ENCODE peak calls at places on chromosome 3, in ten cellular contexts. One of them, this sample, is unnamed.
A peak's percentile ranks its signal among the peaks of the same experiment; 100 is the strongest.

GRCh38 chr3:104436536-104436935 is 930.2 kb upstream of the ALCAM start:
- DNase-seq in GM13977: no peak
- DNase-seq in BJ: no peak
- DNase-seq in SK-N-SH: no peak
- DNase-seq in bronchial epithelial cell: no peak
- DNase-seq in IMR-90: no peak
- DNase-seq in choroid plexus epithelial cell: no peak
- DNase-seq in coronary artery: no peak
- DNase-seq in cardiac fibroblast: no peak
- DNase-seq in Peyer's patch: no peak
- DNase-seq in this sample: no peak

GRCh38 chr3:146845361-146845760 is 240.2 kb upstream of the PLSCR5 start:
- DNase-seq in GM13977: no peak
- DNase-seq in BJ: no peak
- DNase-seq in SK-N-SH: no peak
- DNase-seq in bronchial epithelial cell: no peak
- DNase-seq in IMR-90: no peak
- DNase-seq in choroid plexus epithelial cell: no peak
- DNase-seq in coronary artery: no peak
- DNase-seq in cardiac fibroblast: no peak
- DNase-seq in Peyer's patch: no peak
- DNase-seq in this sample: no peak

GRCh38 chr3:152380048-152380447 is 111.3 kb downstream of the MBNL1 start:
- DNase-seq in GM13977: no peak
- DNase-seq in BJ: no peak
- DNase-seq in SK-N-SH: no peak
- DNase-seq in bronchial epithelial cell: no peak
- DNase-seq in IMR-90: no peak
- DNase-seq in choroid plexus epithelial cell: no peak
- DNase-seq in coronary artery: no peak
- DNase-seq in cardiac fibroblast: no peak
- DNase-seq in Peyer's patch: no peak
- DNase-seq in this sample: no peak

GRCh38 chr3:195255176-195255500 is 15.8 kb downstream of the XXYLT1 start:
- DNase-seq in GM13977: no peak
- DNase-seq in BJ: no peak
- DNase-seq in SK-N-SH: no peak
- DNase-seq in bronchial epithelial cell: no peak
- DNase-seq in IMR-90: no peak
- DNase-seq in choroid plexus epithelial cell: no peak
- DNase-seq in coronary artery: no peak
- DNase-seq in cardiac fibroblast: no peak
- DNase-seq in Peyer's patch: no peak
- DNase-seq in this sample: no peak

GRCh38 chr3:195446359-195446758 is 3.5 kb upstream of the ACAP2 start:
- DNase-seq in GM13977: no peak
- DNase-seq in BJ: no peak
- DNase-seq in SK-N-SH: no peak
- DNase-seq in bronchial epithelial cell: no peak
- DNase-seq in IMR-90: no peak
- DNase-seq in choroid plexus epithelial cell: no peak
- DNase-seq in coronary artery: no peak
- DNase-seq in cardiac fibroblast: no peak
- DNase-seq in Peyer's patch: no peak
- DNase-seq in this sample: no peak

GRCh38 chr3:128145279-128145678 is 8.0 kb upstream of the EEFSEC start:
- DNase-seq in GM13977: no peak
- DNase-seq in BJ: no peak
- DNase-seq in SK-N-SH: no peak
- DNase-seq in bronchial epithelial cell: no peak
- DNase-seq in IMR-90: no peak
- DNase-seq in choroid plexus epithelial cell: no peak
- DNase-seq in coronary artery: no peak
- DNase-seq in cardiac fibroblast: no peak
- DNase-seq in Peyer's patch: no peak
- DNase-seq in this sample: no peak

GRCh38 chr3:147392083-147392916 is 14.0 kb downstream of the ZIC4 start:
- DNase-seq in GM13977: no peak
- DNase-seq in BJ: peak; percentile 37
- DNase-seq in SK-N-SH: peak; percentile 91
- DNase-seq in bronchial epithelial cell: no peak
- DNase-seq in IMR-90: no peak
- DNase-seq in choroid plexus epithelial cell: peak; percentile 87
- DNase-seq in coronary artery: peak; percentile 70
- DNase-seq in cardiac fibroblast: no peak
- DNase-seq in Peyer's patch: no peak
- DNase-seq in this sample: no peak

GRCh38 chr3:58044656-58045055 is 36.4 kb downstream of the FLNB start:
- DNase-seq in GM13977: no peak
- DNase-seq in BJ: no peak
- DNase-seq in SK-N-SH: no peak
- DNase-seq in bronchial epithelial cell: no peak
- DNase-seq in IMR-90: peak; percentile 36
- DNase-seq in choroid plexus epithelial cell: no peak
- DNase-seq in coronary artery: no peak
- DNase-seq in cardiac fibroblast: peak; percentile 58
- DNase-seq in Peyer's patch: no peak
- DNase-seq in this sample: no peak

GRCh38 chr3:87833039-87833377 is 225.8 kb downstream of the CGGBP1 start:
- DNase-seq in GM13977: no peak
- DNase-seq in BJ: no peak
- DNase-seq in SK-N-SH: no peak
- DNase-seq in bronchial epithelial cell: no peak
- DNase-seq in IMR-90: no peak
- DNase-seq in choroid plexus epithelial cell: peak; percentile 19
- DNase-seq in coronary artery: no peak
- DNase-seq in cardiac fibroblast: peak; percentile 16
- DNase-seq in Peyer's patch: no peak
- DNase-seq in this sample: no peak

GRCh38 chr3:11159421-11159904 is 5.2 kb downstream of the HRH1 start:
- DNase-seq in GM13977: no peak
- DNase-seq in BJ: peak; percentile 78
- DNase-seq in SK-N-SH: no peak
- DNase-seq in bronchial epithelial cell: peak; percentile 62
- DNase-seq in IMR-90: peak; percentile 98
- DNase-seq in choroid plexus epithelial cell: peak; percentile 83
- DNase-seq in coronary artery: no peak
- DNase-seq in cardiac fibroblast: peak; percentile 94
- DNase-seq in Peyer's patch: no peak
- DNase-seq in this sample: no peak

GRCh38 chr3:53775834-53776251 is 70.4 kb downstream of the CHDH start:
- DNase-seq in GM13977: no peak
- DNase-seq in BJ: no peak
- DNase-seq in SK-N-SH: no peak
- DNase-seq in bronchial epithelial cell: peak; percentile 86
- DNase-seq in IMR-90: no peak
- DNase-seq in choroid plexus epithelial cell: no peak
- DNase-seq in coronary artery: no peak
- DNase-seq in cardiac fibroblast: no peak
- DNase-seq in Peyer's patch: no peak
- DNase-seq in this sample: no peak

GRCh38 chr3:42935472-42935871 is 29.5 kb downstream of the ZNF662 start:
- DNase-seq in GM13977: no peak
- DNase-seq in BJ: no peak
- DNase-seq in SK-N-SH: no peak
- DNase-seq in bronchial epithelial cell: no peak
- DNase-seq in IMR-90: no peak
- DNase-seq in choroid plexus epithelial cell: no peak
- DNase-seq in coronary artery: no peak
- DNase-seq in cardiac fibroblast: no peak
- DNase-seq in Peyer's patch: no peak
- DNase-seq in this sample: no peak

GRCh38 chr3:185351371-185351770 is 11.6 kb upstream of the MAP3K13 start:
- DNase-seq in GM13977: no peak
- DNase-seq in BJ: no peak
- DNase-seq in SK-N-SH: no peak
- DNase-seq in bronchial epithelial cell: no peak
- DNase-seq in IMR-90: peak; percentile 49
- DNase-seq in choroid plexus epithelial cell: no peak
- DNase-seq in coronary artery: no peak
- DNase-seq in cardiac fibroblast: peak; percentile 39
- DNase-seq in Peyer's patch: no peak
- DNase-seq in this sample: no peak

GRCh38 chr3:112688819-112689218 is 47.9 kb upstream of the CCDC80 start:
- DNase-seq in GM13977: no peak
- DNase-seq in BJ: no peak
- DNase-seq in SK-N-SH: no peak
- DNase-seq in bronchial epithelial cell: peak; percentile 72
- DNase-seq in IMR-90: no peak
- DNase-seq in choroid plexus epithelial cell: no peak
- DNase-seq in coronary artery: no peak
- DNase-seq in cardiac fibroblast: no peak
- DNase-seq in Peyer's patch: no peak
- DNase-seq in this sample: no peak

GRCh38 chr3:154304116-154304786 is 20.0 kb downstream of the DHX36 start:
- DNase-seq in GM13977: no peak
- DNase-seq in BJ: peak; percentile 6
- DNase-seq in SK-N-SH: no peak
- DNase-seq in bronchial epithelial cell: peak; percentile 65
- DNase-seq in IMR-90: peak; percentile 59
- DNase-seq in choroid plexus epithelial cell: peak; percentile 38
- DNase-seq in coronary artery: no peak
- DNase-seq in cardiac fibroblast: peak; percentile 47
- DNase-seq in Peyer's patch: no peak
- DNase-seq in this sample: no peak

GRCh38 chr3:14988988-14989394 is 41.6 kb downstream of the NR2C2 start:
- DNase-seq in GM13977: peak; percentile 81
- DNase-seq in BJ: no peak
- DNase-seq in SK-N-SH: no peak
- DNase-seq in bronchial epithelial cell: no peak
- DNase-seq in IMR-90: no peak
- DNase-seq in choroid plexus epithelial cell: no peak
- DNase-seq in coronary artery: no peak
- DNase-seq in cardiac fibroblast: no peak
- DNase-seq in Peyer's patch: peak; percentile 28
- DNase-seq in this sample: no peak
- TF ChIP-seq CTCF in GM13977: peak; percentile 36
- TF ChIP-seq CTCF in BJ: no peak
- TF ChIP-seq CTCF in SK-N-SH: no peak
- TF ChIP-seq CTCF in bronchial epithelial cell: no peak
- TF ChIP-seq CTCF in IMR-90: no peak
- TF ChIP-seq CTCF in choroid plexus epithelial cell: no peak
- TF ChIP-seq CTCF in coronary artery: no peak
- TF ChIP-seq CTCF in cardiac fibroblast: no peak
- TF ChIP-seq CTCF in Peyer's patch: no peak
- TF ChIP-seq CTCF in this sample: no peak

DNA sequence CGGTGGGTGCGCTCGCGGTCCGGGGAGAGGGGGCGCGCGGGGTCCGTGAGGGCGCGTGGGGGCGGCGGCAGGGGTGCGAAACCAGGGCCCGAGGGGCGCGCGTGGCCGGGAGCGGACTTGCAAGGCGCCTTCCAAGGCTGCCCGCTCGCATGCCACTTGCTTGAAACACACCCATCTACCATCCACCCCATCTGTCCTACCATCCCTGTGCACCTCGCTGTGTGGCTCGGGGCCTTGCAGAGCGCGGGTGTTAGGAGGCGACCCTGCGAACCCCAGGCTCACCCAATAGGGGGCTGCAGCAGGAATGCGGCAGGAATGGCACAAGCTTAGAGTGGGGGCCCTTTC is 240 bp downstream of the CFAP100 start:
- DNase-seq in GM13977: no peak
- DNase-seq in BJ: no peak
- DNase-seq in SK-N-SH: no peak
- DNase-seq in bronchial epithelial cell: no peak
- DNase-seq in IMR-90: no peak
- DNase-seq in choroid plexus epithelial cell: no peak
- DNase-seq in coronary artery: no peak
- DNase-seq in cardiac fibroblast: no peak
- DNase-seq in Peyer's patch: no peak
- DNase-seq in this sample: no peak
- TF ChIP-seq CTCF in GM13977: no peak
- TF ChIP-seq CTCF in BJ: no peak
- TF ChIP-seq CTCF in SK-N-SH: no peak
- TF ChIP-seq CTCF in bronchial epithelial cell: no peak
- TF ChIP-seq CTCF in IMR-90: no peak
- TF ChIP-seq CTCF in choroid plexus epithelial cell: no peak
- TF ChIP-seq CTCF in coronary artery: no peak
- TF ChIP-seq CTCF in cardiac fibroblast: no peak
- TF ChIP-seq CTCF in Peyer's patch: no peak
- TF ChIP-seq CTCF in this sample: no peak

DNA sequence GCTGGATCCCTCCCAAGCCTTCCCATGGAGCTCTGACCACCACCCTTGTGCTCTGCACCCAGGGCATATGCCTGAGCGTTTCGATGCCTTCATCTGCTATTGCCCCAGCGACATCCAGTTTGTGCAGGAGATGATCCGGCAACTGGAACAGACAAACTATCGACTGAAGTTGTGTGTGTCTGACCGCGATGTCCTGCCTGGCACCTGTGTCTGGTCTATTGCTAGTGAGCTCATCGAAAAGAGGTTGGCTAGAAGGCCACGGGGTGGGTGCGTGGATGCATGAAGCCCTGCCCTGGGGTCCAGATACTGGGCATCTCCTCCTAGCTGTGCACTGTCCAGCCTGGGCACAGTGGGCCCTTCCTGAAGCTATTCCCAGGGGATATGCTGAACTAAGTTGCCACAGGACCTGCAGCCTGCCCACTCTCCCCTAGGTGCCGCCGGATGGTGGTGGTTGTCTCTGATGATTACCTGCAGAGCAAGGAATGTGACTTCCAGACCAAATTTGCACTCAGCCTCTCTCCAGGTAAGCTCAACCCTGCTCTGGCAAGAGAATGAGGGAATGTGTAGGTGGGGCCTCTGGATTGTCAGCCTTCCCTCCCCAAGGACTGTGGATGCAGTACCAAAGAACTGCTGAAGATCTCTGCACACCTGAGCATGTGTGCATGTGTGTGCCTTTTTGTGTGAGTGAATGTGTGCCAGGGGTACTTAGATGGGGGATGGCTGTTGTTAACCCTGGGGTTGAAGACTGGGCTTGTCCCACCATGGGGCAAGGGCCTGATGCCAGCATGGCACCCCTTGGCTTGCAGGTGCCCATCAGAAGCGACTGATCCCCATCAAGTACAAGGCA is 2.1 kb downstream of the MYD88 start:
- DNase-seq in GM13977: no peak
- DNase-seq in BJ: no peak
- DNase-seq in SK-N-SH: no peak
- DNase-seq in bronchial epithelial cell: no peak
- DNase-seq in IMR-90: no peak
- DNase-seq in choroid plexus epithelial cell: no peak
- DNase-seq in coronary artery: peak; percentile 62
- DNase-seq in cardiac fibroblast: no peak
- DNase-seq in Peyer's patch: peak; percentile 10
- DNase-seq in this sample: no peak
- TF ChIP-seq CTCF in GM13977: no peak
- TF ChIP-seq CTCF in BJ: no peak
- TF ChIP-seq CTCF in SK-N-SH: no peak
- TF ChIP-seq CTCF in bronchial epithelial cell: no peak
- TF ChIP-seq CTCF in IMR-90: no peak
- TF ChIP-seq CTCF in choroid plexus epithelial cell: no peak
- TF ChIP-seq CTCF in coronary artery: no peak
- TF ChIP-seq CTCF in cardiac fibroblast: no peak
- TF ChIP-seq CTCF in Peyer's patch: no peak
- TF ChIP-seq CTCF in this sample: no peak

DNA sequence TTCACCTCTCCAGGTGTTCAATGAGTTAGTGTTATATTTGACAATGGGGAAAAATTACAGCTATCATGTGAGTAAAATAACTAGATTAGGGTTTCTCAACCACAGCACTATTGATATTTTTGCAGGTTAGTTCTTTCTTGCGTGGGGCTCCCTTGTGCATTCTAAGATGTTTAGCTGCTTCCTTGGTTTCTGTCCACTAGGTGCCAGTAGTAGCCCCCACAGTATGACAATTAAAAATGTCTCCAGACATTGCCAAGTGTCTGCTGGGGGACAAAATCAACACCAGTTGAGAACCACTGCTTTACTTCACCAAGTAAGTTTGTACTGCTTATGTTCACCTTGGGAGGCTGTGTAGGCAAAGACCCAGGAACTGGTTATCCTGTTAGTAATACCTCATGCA is 618.7 kb downstream of the EDEM1 start:
- DNase-seq in GM13977: no peak
- DNase-seq in BJ: no peak
- DNase-seq in SK-N-SH: no peak
- DNase-seq in bronchial epithelial cell: no peak
- DNase-seq in IMR-90: no peak
- DNase-seq in choroid plexus epithelial cell: no peak
- DNase-seq in coronary artery: no peak
- DNase-seq in cardiac fibroblast: no peak
- DNase-seq in Peyer's patch: no peak
- DNase-seq in this sample: no peak
- TF ChIP-seq CTCF in GM13977: peak; percentile 36
- TF ChIP-seq CTCF in BJ: no peak
- TF ChIP-seq CTCF in SK-N-SH: peak; percentile 24
- TF ChIP-seq CTCF in bronchial epithelial cell: no peak
- TF ChIP-seq CTCF in IMR-90: no peak
- TF ChIP-seq CTCF in choroid plexus epithelial cell: no peak
- TF ChIP-seq CTCF in coronary artery: no peak
- TF ChIP-seq CTCF in cardiac fibroblast: no peak
- TF ChIP-seq CTCF in Peyer's patch: no peak
- TF ChIP-seq CTCF in this sample: no peak

This sample was measured in esophagus muscularis mucosa.